ENCODE peak calls at places on chromosomes 13 and 19, in four cellular contexts. Y is SK-N-SH, Q is K562, X is HepG2. V is an unnamed sample.

GRCh38 chr13:101917833-101918755 is 465.6 kb downstream of the ITGBL1 start:
- DNase-seq in Y (peak), Q (no peak), X (no peak), V (no peak)

GRCh38 chr19:45424191-45425058 is 708 bp upstream of the ERCC1 start:
- DNase-seq in Y (peak), Q (peak), X (peak), V (no peak)

GRCh38 chr13:98586400-98587144 is 9.7 kb upstream of the STK24 start:
- DNase-seq in Y (peak), Q (no peak), X (peak), V (no peak)

GRCh38 chr13:108342369-108343289 is 73.1 kb downstream of the TNFSF13B start:
- DNase-seq in Y (peak), Q (no peak), X (peak), V (peak)

GRCh38 chr19:801030-801860 is 4.0 kb downstream of the PTBP1 start:
- DNase-seq in Y (peak), Q (peak), X (no peak), V (no peak)

GRCh38 chr13:84430015-84430414 is 547.7 kb upstream of the SLITRK1 start:
- DNase-seq in Y (no peak), Q (no peak), X (no peak), V (no peak)

GRCh38 chr13:29474991-29475390 is 120.5 kb downstream of the SLC7A1 start:
- DNase-seq in Y (no peak), Q (no peak), X (no peak), V (no peak)

GRCh38 chr13:47846886-47847285 is 154.2 kb downstream of the SUCLA2 start:
- DNase-seq in Y (no peak), Q (no peak), X (no peak), V (no peak)

GRCh38 chr13:100269837-100270236 is 180.9 kb downstream of the PCCA start:
- DNase-seq in Y (no peak), Q (no peak), X (no peak), V (no peak)

GRCh38 chr13:42129033-42129432 is 80.6 kb downstream of the DGKH start:
- DNase-seq in Y (no peak), Q (no peak), X (no peak), V (no peak)

GRCh38 chr19:42275103-42275502 is 6.1 kb downstream of the CIC start:
- DNase-seq in Y (no peak), Q (no peak), X (no peak), V (no peak)

GRCh38 chr13:75170321-75170720 is 311.6 kb downstream of the TBC1D4 start:
- DNase-seq in Y (no peak), Q (no peak), X (no peak), V (no peak)

GRCh38 chr13:43285891-43286602 is 262.7 kb downstream of the DNAJC15 start:
- DNase-seq in Y (no peak), Q (no peak), X (no peak), V (no peak)

GRCh38 chr19:42420055-42420544 is 7.1 kb downstream of the LIPE start:
- DNase-seq in Y (peak), Q (peak), X (peak), V (no peak)

GRCh38 chr19:49092686-49093085 is 7.4 kb downstream of the SNRNP70 start:
- DNase-seq in Y (no peak), Q (no peak), X (no peak), V (no peak)

GRCh38 chr13:76722782-76723181 is 163.4 kb downstream of the KCTD12 start:
- DNase-seq in Y (no peak), Q (no peak), X (no peak), V (no peak)
- TF ChIP-seq NFIC in Y (no peak), Q (no peak), X (no peak), V (no peak)

GRCh38 chr19:10113964-10114650 is 2.6 kb downstream of the P2RY11 start:
- DNase-seq in Y (peak), Q (peak), X (no peak), V (no peak)
- TF ChIP-seq NFIC in Y (no peak), Q (no peak), X (no peak), V (no peak)

GRCh38 chr13:110463876-110464510 is 97.5 kb downstream of the RAB20 start:
- DNase-seq in Y (no peak), Q (no peak), X (no peak), V (no peak)

GRCh38 chr13:110464547-110465343 is 96.8 kb downstream of the RAB20 start:
- DNase-seq in Y (no peak), Q (no peak), X (no peak), V (no peak)

GRCh38 chr13:110465696-110466095 is 95.8 kb downstream of the RAB20 start:
- DNase-seq in Y (no peak), Q (no peak), X (no peak), V (no peak)

GRCh38 chr13:110467516-110467915 is 94.0 kb downstream of the RAB20 start:
- DNase-seq in Y (no peak), Q (no peak), X (no peak), V (no peak)

GRCh38 chr13:110466261-110466660 is 95.3 kb downstream of the RAB20 start:
- DNase-seq in Y (no peak), Q (no peak), X (no peak), V (no peak)
- TF ChIP-seq NFIC in Y (no peak), Q (no peak), X (no peak), V (no peak)

DNA sequence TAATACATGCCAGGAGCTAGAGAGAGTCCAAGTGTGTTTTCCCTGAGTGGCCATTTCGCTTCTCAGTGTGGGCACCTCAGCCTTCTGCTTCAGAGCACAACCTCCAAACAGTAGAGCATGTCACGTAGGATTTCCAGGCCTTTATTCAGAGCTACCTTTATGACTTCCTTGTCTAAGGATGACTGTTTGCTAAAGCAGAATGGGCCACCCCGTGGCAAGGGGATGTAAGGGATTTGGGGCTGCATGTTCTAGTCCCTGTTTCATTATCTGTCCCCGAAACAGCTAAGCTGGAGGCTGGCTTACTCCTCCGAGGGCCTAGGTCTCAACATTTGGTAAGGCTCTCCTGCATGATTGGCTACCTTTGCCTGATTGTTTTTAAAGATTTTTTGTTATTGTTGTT is 6.0 kb downstream of the RNASEH2B start:
- DNase-seq in Y (no peak), Q (peak), X (no peak), V (no peak)
- TF ChIP-seq NFIC in Y (no peak), Q (no peak), X (no peak), V (no peak)

GRCh38 chr13:79745141-79745540 is 264.2 kb downstream of the NDFIP2 start:
- DNase-seq in Y (peak), Q (no peak), X (no peak), V (no peak)

GRCh38 chr13:79749556-79749955 is 268.6 kb downstream of the NDFIP2 start:
- DNase-seq in Y (no peak), Q (no peak), X (no peak), V (no peak)

DNA sequence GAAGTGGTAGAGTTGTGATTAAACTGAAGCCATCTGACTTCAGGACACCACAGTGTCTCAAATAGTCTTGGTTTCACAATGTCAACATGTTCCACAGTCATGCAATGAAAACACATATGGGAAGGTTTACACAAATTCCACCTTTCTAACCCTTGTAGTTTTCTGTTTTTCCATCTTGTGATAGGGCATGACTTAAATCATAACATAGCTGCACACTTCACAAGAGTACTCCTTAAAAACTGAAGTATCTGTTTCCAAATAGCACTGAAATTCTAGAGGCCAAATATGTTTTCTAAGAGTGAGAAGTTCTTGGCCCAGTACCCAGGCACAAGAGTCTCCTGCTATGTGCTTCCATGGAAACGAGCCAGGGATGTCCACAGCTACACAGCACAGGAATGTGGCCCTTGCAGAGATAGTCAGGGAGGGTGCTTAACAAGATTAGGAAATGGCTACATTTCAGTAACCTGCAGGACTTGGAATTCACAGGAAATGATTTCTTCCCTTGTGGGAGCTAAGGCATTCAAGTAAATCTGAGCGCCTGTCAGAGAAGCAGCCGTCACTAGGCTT is 269.1 kb downstream of the NDFIP2 start:
- DNase-seq in Y (no peak), Q (no peak), X (no peak), V (no peak)
- TF ChIP-seq NFIC in Y (peak), Q (no peak), X (no peak), V (no peak)

GRCh38 chr13:60755380-60756163 is 358.6 kb downstream of the TDRD3 start:
- DNase-seq in Y (no peak), Q (no peak), X (no peak), V (no peak)
- TF ChIP-seq NFIC in Y (no peak), Q (no peak), X (no peak), V (no peak)